ENCODE peak calls at places on chromosomes 5 and 9, in four cellular contexts. One of them, this sample, is unnamed.

GRCh38 chr9:137410891-137411249 is 12.1 kb downstream of the EXD3 start:
- DNase-seq in LNCaP clone FGC: no peak
- DNase-seq in neuronal stem cell: no peak
- DNase-seq in left ventricle myocardium inferior: no peak
- DNase-seq in this sample: no peak

GRCh38 chr9:13429271-13429670 is 149.8 kb upstream of the MPDZ start:
- DNase-seq in LNCaP clone FGC: no peak
- DNase-seq in neuronal stem cell: no peak
- DNase-seq in left ventricle myocardium inferior: no peak
- DNase-seq in this sample: no peak

GRCh38 chr9:72952914-72953313 is at the start of gene ALDH1A1:
- DNase-seq in LNCaP clone FGC: peak
- DNase-seq in neuronal stem cell: no peak
- DNase-seq in left ventricle myocardium inferior: no peak
- DNase-seq in this sample: peak

GRCh38 chr5:87541668-87542067 is 128.9 kb upstream of the CCNH start:
- DNase-seq in LNCaP clone FGC: no peak
- DNase-seq in neuronal stem cell: no peak
- DNase-seq in left ventricle myocardium inferior: no peak
- DNase-seq in this sample: peak

GRCh38 chr9:130421154-130421801 is 23.5 kb upstream of the ASS1 start:
- DNase-seq in LNCaP clone FGC: no peak
- DNase-seq in neuronal stem cell: no peak
- DNase-seq in left ventricle myocardium inferior: no peak
- DNase-seq in this sample: no peak

GRCh38 chr5:145943674-145944121 is 7.3 kb downstream of the SH3RF2 start:
- DNase-seq in LNCaP clone FGC: no peak
- DNase-seq in neuronal stem cell: no peak
- DNase-seq in left ventricle myocardium inferior: no peak
- DNase-seq in this sample: peak

GRCh38 chr5:35672995-35673394 is 55.3 kb downstream of the SPEF2 start:
- DNase-seq in LNCaP clone FGC: no peak
- DNase-seq in neuronal stem cell: no peak
- DNase-seq in left ventricle myocardium inferior: no peak
- DNase-seq in this sample: no peak

GRCh38 chr9:110126986-110127864 is 80.7 kb downstream of the C9orf152 start:
- DNase-seq in LNCaP clone FGC: no peak
- DNase-seq in neuronal stem cell: no peak
- DNase-seq in left ventricle myocardium inferior: peak
- DNase-seq in this sample: peak

GRCh38 chr5:97417977-97418376 is 234.9 kb upstream of the RIOK2 start:
- DNase-seq in LNCaP clone FGC: no peak
- DNase-seq in neuronal stem cell: no peak
- DNase-seq in left ventricle myocardium inferior: no peak
- DNase-seq in this sample: no peak

GRCh38 chr9:90870646-90871326 is 69.2 kb downstream of the SYK start:
- DNase-seq in LNCaP clone FGC: peak
- DNase-seq in neuronal stem cell: peak
- DNase-seq in left ventricle myocardium inferior: no peak
- DNase-seq in this sample: peak

GRCh38 chr9:101458955-101459631 is 23.5 kb upstream of the ALDOB start:
- DNase-seq in LNCaP clone FGC: peak
- DNase-seq in neuronal stem cell: peak
- DNase-seq in left ventricle myocardium inferior: no peak
- DNase-seq in this sample: peak

GRCh38 chr5:79695501-79695900 is 5.9 kb downstream of the CMYA5 start:
- DNase-seq in LNCaP clone FGC: no peak
- DNase-seq in neuronal stem cell: no peak
- DNase-seq in left ventricle myocardium inferior: no peak
- DNase-seq in this sample: no peak

GRCh38 chr5:37198066-37198465 is 51.1 kb downstream of the CPLANE1 start:
- DNase-seq in LNCaP clone FGC: no peak
- DNase-seq in neuronal stem cell: no peak
- DNase-seq in left ventricle myocardium inferior: no peak
- DNase-seq in this sample: no peak

GRCh38 chr5:180373475-180374269 is 20.5 kb upstream of the GFPT2 start:
- DNase-seq in LNCaP clone FGC: no peak
- DNase-seq in neuronal stem cell: no peak
- DNase-seq in left ventricle myocardium inferior: no peak
- DNase-seq in this sample: no peak

GRCh38 chr5:77946381-77947050 is 170.4 kb upstream of the TBCA start:
- DNase-seq in LNCaP clone FGC: peak
- DNase-seq in neuronal stem cell: no peak
- DNase-seq in left ventricle myocardium inferior: no peak
- DNase-seq in this sample: no peak

GRCh38 chr5:76870046-76870445 is 20.2 kb downstream of the S100Z start:
- DNase-seq in LNCaP clone FGC: no peak
- DNase-seq in neuronal stem cell: no peak
- DNase-seq in left ventricle myocardium inferior: no peak
- DNase-seq in this sample: no peak

GRCh38 chr9:6142816-6143454 is 72.7 kb upstream of the IL33 start:
- DNase-seq in LNCaP clone FGC: no peak
- DNase-seq in neuronal stem cell: no peak
- DNase-seq in left ventricle myocardium inferior: no peak
- DNase-seq in this sample: no peak
- H3K4me3 ChIP-seq in LNCaP clone FGC: no peak
- H3K4me3 ChIP-seq in neuronal stem cell: no peak
- H3K4me3 ChIP-seq in left ventricle myocardium inferior: no peak
- H3K4me3 ChIP-seq in this sample: no peak

GRCh38 chr5:73519531-73520283 is 21.5 kb downstream of the BTF3 start:
- DNase-seq in LNCaP clone FGC: peak
- DNase-seq in neuronal stem cell: peak
- DNase-seq in left ventricle myocardium inferior: no peak
- DNase-seq in this sample: peak
- H3K4me3 ChIP-seq in LNCaP clone FGC: no peak
- H3K4me3 ChIP-seq in neuronal stem cell: no peak
- H3K4me3 ChIP-seq in left ventricle myocardium inferior: no peak
- H3K4me3 ChIP-seq in this sample: no peak

DNA sequence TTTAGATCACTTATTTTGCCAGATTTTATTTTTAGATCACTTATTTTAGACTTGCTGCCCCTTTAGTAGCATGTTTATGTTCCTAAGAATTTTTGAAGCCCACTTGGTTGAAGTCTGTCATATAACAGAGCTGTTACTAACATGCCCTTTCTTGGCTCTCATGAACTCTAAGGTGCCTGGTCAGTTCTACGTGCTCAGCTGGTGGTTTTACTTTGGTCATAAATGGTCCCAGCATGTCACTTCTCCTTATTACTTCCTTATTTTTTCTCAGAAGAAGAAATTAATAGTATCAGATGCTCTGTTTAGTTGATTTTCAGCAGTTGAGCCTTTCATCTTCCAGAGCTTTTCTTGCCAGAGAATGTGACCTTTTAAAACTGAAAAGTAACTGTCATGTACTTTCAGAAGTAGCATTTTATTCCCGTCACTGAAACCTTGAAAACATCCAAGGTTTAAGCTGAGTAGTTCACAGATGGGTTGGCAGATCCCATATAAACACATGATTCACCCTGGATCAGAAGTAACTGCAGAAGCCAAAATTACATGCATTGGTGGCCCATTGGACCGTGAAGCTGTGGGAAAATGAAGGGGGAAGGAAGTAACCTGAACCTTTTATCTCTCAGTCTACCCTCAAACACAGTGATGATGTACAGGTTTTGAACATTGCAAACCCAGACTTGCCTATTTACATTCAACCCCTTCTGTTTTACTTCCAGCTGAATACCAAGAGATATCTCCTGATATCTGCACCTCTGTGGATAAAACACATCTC is 50.5 kb downstream of the HACD4 start:
- DNase-seq in LNCaP clone FGC: no peak
- DNase-seq in neuronal stem cell: no peak
- DNase-seq in left ventricle myocardium inferior: no peak
- DNase-seq in this sample: peak
- H3K4me3 ChIP-seq in LNCaP clone FGC: no peak
- H3K4me3 ChIP-seq in neuronal stem cell: no peak
- H3K4me3 ChIP-seq in left ventricle myocardium inferior: no peak
- H3K4me3 ChIP-seq in this sample: no peak

DNA sequence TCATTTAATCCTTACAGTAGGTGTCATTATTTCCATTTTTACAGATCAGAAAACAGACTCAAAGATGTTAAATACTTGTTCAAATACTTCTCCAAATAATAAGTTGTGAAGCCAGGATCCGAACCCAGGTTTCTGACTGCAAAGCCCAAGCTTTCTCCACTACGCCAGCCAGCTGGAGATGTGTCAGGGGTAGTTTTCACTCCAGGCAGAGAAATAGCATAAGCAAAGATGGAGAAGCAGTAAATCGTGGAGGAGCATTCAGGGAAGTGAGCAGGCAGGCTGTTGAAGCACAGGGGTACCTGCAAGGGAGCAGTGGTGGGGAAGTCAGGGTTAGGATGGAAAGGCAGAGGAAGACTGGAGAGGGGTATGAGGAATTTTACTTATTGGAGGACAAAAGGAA is 2.9 kb downstream of the TLN1 start:
- DNase-seq in LNCaP clone FGC: no peak
- DNase-seq in neuronal stem cell: no peak
- DNase-seq in left ventricle myocardium inferior: no peak
- DNase-seq in this sample: no peak
- H3K4me3 ChIP-seq in LNCaP clone FGC: no peak
- H3K4me3 ChIP-seq in neuronal stem cell: no peak
- H3K4me3 ChIP-seq in left ventricle myocardium inferior: peak
- H3K4me3 ChIP-seq in this sample: peak

DNA sequence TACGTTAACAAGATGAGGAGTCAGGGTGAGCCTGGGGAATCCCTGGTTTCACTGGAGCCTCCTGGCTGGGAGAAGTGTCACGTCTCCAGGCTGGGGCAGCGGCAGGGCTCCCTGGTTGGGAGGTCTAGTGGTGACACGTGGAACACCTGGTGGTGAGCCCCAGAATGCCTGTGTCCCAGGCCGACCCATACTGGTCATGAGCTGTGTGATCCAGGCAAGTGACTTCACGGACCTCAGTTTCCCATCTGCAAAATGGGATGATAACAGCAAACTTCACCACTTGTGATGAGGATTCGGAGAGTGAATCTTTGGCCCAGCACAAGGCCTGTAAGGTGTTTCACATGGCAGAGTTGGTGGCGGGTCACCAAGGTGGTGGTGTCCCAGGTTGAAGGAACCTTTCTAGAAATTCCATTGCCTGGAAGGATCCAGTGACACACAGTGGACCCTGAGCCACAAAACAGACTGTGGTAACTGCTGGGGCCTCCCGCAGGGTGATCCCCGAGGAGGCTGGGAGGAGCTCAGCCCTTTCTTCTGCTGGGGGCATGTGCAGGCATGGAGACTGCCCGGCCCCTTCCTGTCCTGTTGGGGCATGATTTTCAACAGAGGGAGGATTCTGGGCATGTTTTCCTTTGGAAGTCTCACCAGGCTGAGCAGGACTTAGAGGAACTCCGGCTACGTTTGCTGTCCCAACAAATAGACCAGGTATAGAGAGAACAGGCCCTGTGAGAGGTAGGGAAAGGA is 153.9 kb upstream of the IER5L start:
- DNase-seq in LNCaP clone FGC: no peak
- DNase-seq in neuronal stem cell: no peak
- DNase-seq in left ventricle myocardium inferior: no peak
- DNase-seq in this sample: no peak
- H3K4me3 ChIP-seq in LNCaP clone FGC: no peak
- H3K4me3 ChIP-seq in neuronal stem cell: no peak
- H3K4me3 ChIP-seq in left ventricle myocardium inferior: no peak
- H3K4me3 ChIP-seq in this sample: no peak